ENCODE peak calls at places on chromosomes 11 and 22, in eight cellular contexts. G, U, H, B, M, T, X and O are unnamed samples.

GRCh38 chr11:4821021-4821420 is at the start of gene OR51F2:
- DNase-seq in G (no peak), U (no peak), H (no peak), B (no peak), M (no peak), T (no peak), X (no peak), O (no peak)

GRCh38 chr11:8566613-8567210 is 27.3 kb downstream of the STK33 start:
- DNase-seq in G (peak; percentile 48), U (no peak), H (no peak), B (no peak), M (peak; percentile 54), T (peak; percentile 63), X (no peak), O (peak; percentile 4)

GRCh38 chr11:86636275-86636674 is 36.1 kb downstream of the ME3 start:
- DNase-seq in G (peak; percentile 45), U (no peak), H (no peak), B (no peak), M (no peak), T (no peak), X (no peak), O (no peak)

GRCh38 chr22:26675687-26676273 is 18.4 kb downstream of the MIAT start:
- DNase-seq in G (no peak), U (no peak), H (no peak), B (no peak), M (no peak), T (no peak), X (no peak), O (no peak)

GRCh38 chr22:44845796-44846720 is 93.7 kb downstream of the ARHGAP8 start:
- DNase-seq in G (no peak), U (no peak), H (no peak), B (no peak), M (no peak), T (no peak), X (no peak), O (no peak)

GRCh38 chr11:3222941-3223905 is 4.6 kb upstream of the MRGPRG start:
- DNase-seq in G (no peak), U (no peak), H (no peak), B (no peak), M (no peak), T (no peak), X (no peak), O (no peak)

GRCh38 chr11:12537778-12538401 is 136.3 kb upstream of the TEAD1 start:
- DNase-seq in G (no peak), U (no peak), H (no peak), B (no peak), M (no peak), T (no peak), X (no peak), O (no peak)

GRCh38 chr22:25763239-25763777 is 21.3 kb downstream of the MYO18B start:
- DNase-seq in G (no peak), U (no peak), H (no peak), B (no peak), M (no peak), T (no peak), X (no peak), O (no peak)

GRCh38 chr11:62921573-62922188 is 518 bp upstream of the CHRM1 start:
- DNase-seq in G (peak; percentile 23), U (no peak), H (no peak), B (no peak), M (peak; percentile 13), T (no peak), X (no peak), O (peak; percentile 51)

GRCh38 chr11:14454861-14455632 is 44.6 kb downstream of the COPB1 start:
- DNase-seq in G (no peak), U (peak; percentile 59), H (no peak), B (no peak), M (peak; percentile 16), T (no peak), X (no peak), O (peak; percentile 16)

GRCh38 chr22:16783930-16784354 is 41.3 kb downstream of the XKR3 start:
- DNase-seq in G (no peak), U (peak; percentile 58), H (no peak), B (no peak), M (peak; percentile 30), T (peak; percentile 3), X (no peak), O (no peak)

GRCh38 chr11:66559141-66559861 is 9.1 kb downstream of the CTSF start:
- DNase-seq in G (no peak), U (peak; percentile 71), H (peak; percentile 25), B (no peak), M (no peak), T (no peak), X (peak; percentile 20), O (no peak)

GRCh38 chr11:69620663-69621290 is 20.2 kb upstream of the CCND1 start:
- DNase-seq in G (no peak), U (no peak), H (no peak), B (no peak), M (no peak), T (no peak), X (no peak), O (no peak)

GRCh38 chr22:45268958-45269844 is 15.5 kb upstream of the UPK3A start:
- DNase-seq in G (peak; percentile 42), U (peak; percentile 97), H (peak; percentile 88), B (peak; percentile 95), M (peak; percentile 95), T (peak; percentile 95), X (peak; percentile 86), O (peak; percentile 76)

GRCh38 chr11:128716661-128717210 is 22.9 kb downstream of the FLI1 start:
- DNase-seq in G (no peak), U (peak; percentile 88), H (peak; percentile 52), B (no peak), M (peak; percentile 27), T (no peak), X (peak; percentile 47), O (peak; percentile 67)

GRCh38 chr11:112211556-112211955 is 14.7 kb upstream of the PTS start:
- DNase-seq in G (no peak), U (no peak), H (no peak), B (no peak), M (no peak), T (no peak), X (no peak), O (no peak)

GRCh38 chr11:117443269-117444186 is 115.9 kb downstream of the CEP164 start:
- DNase-seq in G (peak; percentile 12), U (no peak), H (no peak), B (peak; percentile 69), M (peak; percentile 88), T (peak; percentile 82), X (no peak), O (peak; percentile 41)

GRCh38 chr11:118088531-118088930 is 1.8 kb upstream of the SMIM35 start:
- DNase-seq in G (no peak), U (no peak), H (no peak), B (no peak), M (no peak), T (no peak), X (no peak), O (no peak)

GRCh38 chr22:26321469-26321913 is 107.6 kb upstream of the ASPHD2 start:
- DNase-seq in G (peak; percentile 86), U (no peak), H (no peak), B (no peak), M (no peak), T (no peak), X (no peak), O (peak; percentile 11)

GRCh38 chr22:49812838-49813237 is 14.8 kb downstream of the BRD1 start:
- DNase-seq in G (no peak), U (no peak), H (no peak), B (no peak), M (no peak), T (no peak), X (no peak), O (peak; percentile 26)

GRCh38 chr11:107457205-107457557 is 444 bp downstream of the CWF19L2 start:
- DNase-seq in G (no peak), U (peak; percentile 69), H (no peak), B (no peak), M (peak; percentile 54), T (peak; percentile 17), X (no peak), O (peak; percentile 3)

GRCh38 chr22:46045459-46046298 is 68.7 kb upstream of the WNT7B start:
- DNase-seq in G (no peak), U (no peak), H (no peak), B (no peak), M (no peak), T (no peak), X (no peak), O (no peak)

GRCh38 chr11:29125621-29126020 is 891.2 kb downstream of the KCNA4 start:
- DNase-seq in G (no peak), U (no peak), H (no peak), B (no peak), M (no peak), T (peak; percentile 4), X (no peak), O (no peak)

GRCh38 chr11:4991066-4991465 is 3.6 kb upstream of the OR51L1 start:
- DNase-seq in G (no peak), U (no peak), H (no peak), B (no peak), M (peak; percentile 32), T (peak; percentile 8), X (no peak), O (peak; percentile 3)

GRCh38 chr11:34840736-34841386 is 75.3 kb downstream of the APIP start:
- DNase-seq in G (no peak), U (peak; percentile 69), H (no peak), B (no peak), M (peak; percentile 46), T (peak; percentile 24), X (no peak), O (no peak)

GRCh38 chr11:62727833-62728721 is at the start of gene TTC9C:
- DNase-seq in G (peak; percentile 97), U (peak; percentile 96), H (peak; percentile 80), B (peak; percentile 64), M (peak; percentile 98), T (peak; percentile 96), X (peak; percentile 83), O (peak; percentile 92)